ENCODE peak calls at places on chromosome 3, in seven cellular contexts. Q, U, M, Z, E, D and C are unnamed samples.
A peak's percentile ranks its signal among the peaks of the same experiment; 100 is the strongest.

GRCh38 chr3:140588558-140588957 is 89.3 kb upstream of the TRIM42 start:
- DNase-seq in Q (no peak), U (peak; percentile 39), M (no peak), Z (peak; percentile 33), E (no peak), D (peak; percentile 34), C (no peak)

GRCh38 chr3:45611619-45612018 is 17.1 kb downstream of the LIMD1 start:
- DNase-seq in Q (no peak), U (peak; percentile 74), M (no peak), Z (no peak), E (no peak), D (no peak), C (no peak)

GRCh38 chr3:136330900-136331299 is 80.8 kb downstream of the PCCB start:
- DNase-seq in Q (no peak), U (no peak), M (no peak), Z (no peak), E (no peak), D (no peak), C (no peak)

GRCh38 chr3:154421067-154421466 is 8.9 kb downstream of the GPR149 start:
- DNase-seq in Q (no peak), U (peak; percentile 49), M (no peak), Z (peak; percentile 23), E (no peak), D (no peak), C (no peak)

GRCh38 chr3:45441570-45442313 is 53.4 kb downstream of the LARS2 start:
- DNase-seq in Q (no peak), U (no peak), M (no peak), Z (no peak), E (no peak), D (no peak), C (no peak)

GRCh38 chr3:121757087-121757811 is 7.7 kb upstream of the GOLGB1 start:
- DNase-seq in Q (no peak), U (no peak), M (no peak), Z (no peak), E (no peak), D (no peak), C (no peak)

GRCh38 chr3:129558076-129558771 is 15.2 kb downstream of the H1-8 start:
- DNase-seq in Q (no peak), U (no peak), M (no peak), Z (no peak), E (no peak), D (no peak), C (peak; percentile 36)

GRCh38 chr3:28950614-28951013 is 330.3 kb upstream of the RBMS3 start:
- DNase-seq in Q (no peak), U (no peak), M (no peak), Z (no peak), E (no peak), D (no peak), C (no peak)

GRCh38 chr3:48952510-48953118 is 34.0 kb downstream of the ARIH2 start:
- DNase-seq in Q (peak; percentile 49), U (peak; percentile 50), M (no peak), Z (peak; percentile 74), E (peak; percentile 45), D (no peak), C (no peak)

GRCh38 chr3:55935241-55935640 is 448.1 kb upstream of the WNT5A start:
- DNase-seq in Q (no peak), U (peak; percentile 29), M (no peak), Z (no peak), E (no peak), D (no peak), C (no peak)

GRCh38 chr3:195907730-195908438 is 467 bp downstream of the TNK2 start:
- DNase-seq in Q (peak; percentile 73), U (no peak), M (peak; percentile 41), Z (no peak), E (peak; percentile 55), D (no peak), C (peak; percentile 76)

GRCh38 chr3:42780892-42781700 is 8.0 kb upstream of the CCDC13 start:
- DNase-seq in Q (no peak), U (peak; percentile 78), M (no peak), Z (no peak), E (peak; percentile 64), D (no peak), C (no peak)

GRCh38 chr3:66991478-66991877 is 6.6 kb upstream of the KBTBD8 start:
- DNase-seq in Q (no peak), U (no peak), M (no peak), Z (no peak), E (no peak), D (no peak), C (no peak)

GRCh38 chr3:24830230-24831152 is 335.8 kb upstream of the THRB start:
- DNase-seq in Q (peak; percentile 47), U (peak; percentile 55), M (peak; percentile 19), Z (no peak), E (no peak), D (no peak), C (peak; percentile 45)

GRCh38 chr3:35936571-35936970 is 297.2 kb downstream of the ARPP21 start:
- DNase-seq in Q (no peak), U (no peak), M (no peak), Z (no peak), E (no peak), D (no peak), C (no peak)

GRCh38 chr3:66363133-66363532 is 137.7 kb downstream of the LRIG1 start:
- DNase-seq in Q (no peak), U (no peak), M (no peak), Z (no peak), E (no peak), D (no peak), C (no peak)

GRCh38 chr3:143060906-143061305 is 58.7 kb upstream of the CHST2 start:
- DNase-seq in Q (no peak), U (no peak), M (no peak), Z (no peak), E (no peak), D (no peak), C (no peak)

GRCh38 chr3:30667250-30667585 is 60.8 kb downstream of the TGFBR2 start:
- DNase-seq in Q (no peak), U (peak; percentile 70), M (no peak), Z (peak; percentile 71), E (no peak), D (no peak), C (no peak)

DNA sequence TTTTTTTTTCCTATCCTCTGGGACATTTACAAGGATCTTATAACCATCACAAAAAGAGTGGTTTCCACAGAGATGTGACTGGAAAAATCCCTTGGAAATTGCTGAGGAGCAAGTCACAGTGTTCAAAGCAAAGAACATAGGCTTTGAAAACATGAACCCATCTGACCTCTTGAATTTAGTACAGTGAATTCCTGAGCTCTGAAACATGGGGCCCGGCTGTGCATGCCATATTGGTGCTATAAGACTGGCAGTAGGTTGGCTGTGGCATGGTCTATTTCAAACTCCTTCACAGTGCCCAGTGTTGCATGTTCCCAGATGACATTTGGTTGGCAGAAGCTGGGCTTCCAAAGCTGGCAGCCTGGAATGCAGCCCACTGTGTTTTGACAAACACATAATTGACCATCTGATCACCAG is 202.2 kb downstream of the TIGIT start:
- DNase-seq in Q (no peak), U (no peak), M (no peak), Z (no peak), E (no peak), D (no peak), C (peak; percentile 68)
- H3K4me1 ChIP-seq in Q (peaks cover 8% of the 10 kb centered on the region), U (peaks cover 9% of the 10 kb centered on the region), M (peaks cover 10% of the 10 kb centered on the region), Z (no peaks in the 10 kb centered on the region), E (peaks cover 10% of the 10 kb centered on the region), D (peaks cover 42% of the 10 kb centered on the region), C (peaks cover 83% of the 10 kb centered on the region)

GRCh38 chr3:116940719-116941118 is 231.1 kb downstream of the TUSC7 start:
- DNase-seq in Q (no peak), U (no peak), M (no peak), Z (no peak), E (no peak), D (no peak), C (no peak)
- H3K9me3 ChIP-seq in Q (no peaks in the 10 kb centered on the region), U (no peaks in the 10 kb centered on the region), M (no peaks in the 10 kb centered on the region), Z (no peaks in the 10 kb centered on the region), E (no peaks in the 10 kb centered on the region), D (no peaks in the 10 kb centered on the region), C (no peaks in the 10 kb centered on the region)

GRCh38 chr3:14771593-14772497 is 46.9 kb upstream of the FGD5 start:
- DNase-seq in Q (no peak), U (no peak), M (no peak), Z (no peak), E (no peak), D (peak; percentile 90), C (no peak)
- H3K4me1 ChIP-seq in Q (no peaks in the 10 kb centered on the region), U (no peaks in the 10 kb centered on the region), M (no peaks in the 10 kb centered on the region), Z (no peaks in the 10 kb centered on the region), E (no peaks in the 10 kb centered on the region), D (no peaks in the 10 kb centered on the region), C (no peaks in the 10 kb centered on the region)

DNA sequence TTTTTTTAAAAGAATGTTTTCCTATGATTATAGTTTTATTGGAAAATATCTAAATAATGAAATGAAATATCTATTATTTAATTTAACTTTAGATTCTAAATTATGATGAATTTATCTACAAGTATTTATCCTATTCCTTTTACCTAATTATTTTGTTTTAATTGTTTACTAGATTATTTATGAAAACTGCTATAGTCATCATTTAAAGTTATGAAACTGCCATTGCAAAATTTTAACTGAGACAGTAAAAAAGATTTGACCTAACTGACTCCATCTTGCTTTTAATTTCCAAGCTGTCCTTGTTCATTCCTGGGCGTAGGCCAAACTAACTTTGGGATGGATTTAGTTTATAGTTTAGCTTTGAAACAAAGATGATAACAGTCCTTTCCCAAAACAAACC is 25.9 kb upstream of the FAM3D start:
- DNase-seq in Q (no peak), U (no peak), M (no peak), Z (no peak), E (no peak), D (no peak), C (no peak)
- H3K9me3 ChIP-seq in Q (peaks cover 10% of the 10 kb centered on the region), U (peaks cover 23% of the 10 kb centered on the region), M (no peaks in the 10 kb centered on the region), Z (peaks cover 39% of the 10 kb centered on the region), E (peaks cover 9% of the 10 kb centered on the region), D (no peaks in the 10 kb centered on the region), C (no peaks in the 10 kb centered on the region)

GRCh38 chr3:126998320-126998719 is 15.4 kb downstream of the PLXNA1 start:
- DNase-seq in Q (no peak), U (no peak), M (no peak), Z (no peak), E (no peak), D (no peak), C (no peak)
- H3K4me1 ChIP-seq in Q (peaks cover 65% of the 10 kb centered on the region), U (peaks cover 11% of the 10 kb centered on the region), M (peaks cover 52% of the 10 kb centered on the region), Z (peaks cover 4% of the 10 kb centered on the region), E (no peaks in the 10 kb centered on the region), D (peaks cover 49% of the 10 kb centered on the region), C (peaks cover 31% of the 10 kb centered on the region)

GRCh38 chr3:171691485-171691884 is 118.8 kb downstream of the PLD1 start:
- DNase-seq in Q (no peak), U (no peak), M (no peak), Z (no peak), E (no peak), D (no peak), C (no peak)
- H3K9me3 ChIP-seq in Q (no peaks in the 10 kb centered on the region), U (no peaks in the 10 kb centered on the region), M (no peaks in the 10 kb centered on the region), Z (no peaks in the 10 kb centered on the region), E (no peaks in the 10 kb centered on the region), D (no peaks in the 10 kb centered on the region), C (no peaks in the 10 kb centered on the region)

DNA sequence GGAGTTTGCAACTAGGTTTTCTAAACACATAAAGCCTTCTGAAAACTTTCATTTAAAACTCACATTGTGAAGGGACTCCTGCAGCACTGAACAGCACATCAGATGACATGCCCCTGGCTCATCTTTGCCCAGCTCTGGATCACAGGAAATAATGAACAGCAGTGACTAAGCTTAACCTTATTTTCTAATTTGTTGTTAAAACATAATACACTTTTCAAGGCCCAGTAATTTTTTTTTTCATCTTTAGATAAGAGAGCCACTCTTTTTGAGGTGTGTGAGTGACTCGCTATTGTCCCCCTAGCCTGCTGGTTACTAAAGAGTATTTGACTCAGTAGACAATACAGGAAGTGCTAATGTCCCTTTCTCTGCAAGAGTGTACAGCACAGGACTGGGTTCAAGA is 204.0 kb downstream of the OSBPL10 start:
- DNase-seq in Q (no peak), U (no peak), M (no peak), Z (no peak), E (no peak), D (no peak), C (no peak)
- H3K4me1 ChIP-seq in Q (no peaks in the 10 kb centered on the region), U (no peaks in the 10 kb centered on the region), M (no peaks in the 10 kb centered on the region), Z (no peaks in the 10 kb centered on the region), E (no peaks in the 10 kb centered on the region), D (no peaks in the 10 kb centered on the region), C (no peaks in the 10 kb centered on the region)